ENCODE peak calls at places on chromosomes 16 and 17, in ten cellular contexts. Z, U, S, L, N, E, I, K, F and M are unnamed samples. For H3K36me3, the result is how much of the 10 kb centered on the place peaks cover.

GRCh38 chr16:51134269-51134812 is 16.7 kb downstream of the SALL1 start:
- DNase-seq in Z (no peak), U (peak), S (no peak), L (no peak), N (peak), E (no peak), I (no peak), K (no peak), F (peak), M (no peak)

GRCh38 chr16:81403601-81404391 is 40.8 kb upstream of the CMIP start:
- DNase-seq in Z (peak), U (peak), S (peak), L (peak), N (peak), E (peak), I (peak), K (peak), F (peak), M (peak)

GRCh38 chr16:66296591-66296990 is 69.9 kb upstream of the CDH5 start:
- DNase-seq in Z (no peak), U (no peak), S (no peak), L (no peak), N (no peak), E (no peak), I (peak), K (peak), F (no peak), M (peak)

GRCh38 chr17:60901806-60902205 is 224.2 kb downstream of the BCAS3 start:
- DNase-seq in Z (peak), U (no peak), S (no peak), L (no peak), N (no peak), E (no peak), I (no peak), K (no peak), F (no peak), M (no peak)

GRCh38 chr17:60862482-60862881 is 184.8 kb downstream of the BCAS3 start:
- DNase-seq in Z (no peak), U (no peak), S (no peak), L (no peak), N (no peak), E (no peak), I (no peak), K (no peak), F (no peak), M (no peak)

GRCh38 chr16:27127293-27127692 is 60.6 kb downstream of the C16orf82 start:
- DNase-seq in Z (no peak), U (no peak), S (no peak), L (no peak), N (no peak), E (no peak), I (no peak), K (no peak), F (no peak), M (no peak)

GRCh38 chr17:81189670-81190530 is 23.9 kb upstream of the AATK start:
- DNase-seq in Z (no peak), U (peak), S (no peak), L (no peak), N (peak), E (no peak), I (no peak), K (no peak), F (no peak), M (no peak)

GRCh38 chr16:83116274-83116892 is 489.6 kb downstream of the CDH13 start:
- DNase-seq in Z (no peak), U (no peak), S (no peak), L (no peak), N (peak), E (no peak), I (no peak), K (no peak), F (no peak), M (no peak)

GRCh38 chr17:47221154-47221553 is 12.0 kb downstream of the MYL4 start:
- DNase-seq in Z (no peak), U (no peak), S (no peak), L (no peak), N (no peak), E (no peak), I (no peak), K (no peak), F (no peak), M (no peak)

GRCh38 chr17:82100502-82101298 is 2.7 kb upstream of the FASN start:
- DNase-seq in Z (no peak), U (no peak), S (peak), L (no peak), N (no peak), E (no peak), I (no peak), K (no peak), F (no peak), M (no peak)

GRCh38 chr16:55824473-55824872 is 8.4 kb downstream of the CES1 start:
- DNase-seq in Z (no peak), U (no peak), S (no peak), L (no peak), N (no peak), E (no peak), I (no peak), K (no peak), F (no peak), M (no peak)

GRCh38 chr17:50539762-50540440 is 7.1 kb upstream of the SPATA20 start:
- DNase-seq in Z (no peak), U (no peak), S (peak), L (no peak), N (peak), E (no peak), I (peak), K (no peak), F (peak), M (no peak)

GRCh38 chr17:42991471-42991870 is 6.7 kb upstream of the RPL27 start:
- DNase-seq in Z (no peak), U (no peak), S (no peak), L (no peak), N (no peak), E (no peak), I (no peak), K (no peak), F (no peak), M (no peak)
- H3K36me3 ChIP-seq in Z (under half), U (half or more), S (under half), L (under half), N (under half), E (half or more), I (half or more), K (half or more), F (under half), M (half or more)

GRCh38 chr17:79548116-79548515 is 62.7 kb downstream of the RBFOX3 start:
- DNase-seq in Z (no peak), U (peak), S (no peak), L (no peak), N (no peak), E (no peak), I (no peak), K (peak), F (no peak), M (no peak)
- TF ChIP-seq POLR2AphosphoS5 in Z (no peak), U (no peak), S (no peak), L (no peak), N (no peak), E (no peak), I (no peak), K (no peak), F (no peak), M (no peak)

GRCh38 chr17:4679652-4680051 is 24.3 kb downstream of the PELP1 start:
- DNase-seq in Z (peak), U (no peak), S (no peak), L (peak), N (no peak), E (no peak), I (no peak), K (no peak), F (no peak), M (peak)
- H3K27ac ChIP-seq in Z (peak), U (peak), S (peak), L (peak), N (peak), E (no peak), I (no peak), K (no peak), F (no peak), M (no peak)

DNA sequence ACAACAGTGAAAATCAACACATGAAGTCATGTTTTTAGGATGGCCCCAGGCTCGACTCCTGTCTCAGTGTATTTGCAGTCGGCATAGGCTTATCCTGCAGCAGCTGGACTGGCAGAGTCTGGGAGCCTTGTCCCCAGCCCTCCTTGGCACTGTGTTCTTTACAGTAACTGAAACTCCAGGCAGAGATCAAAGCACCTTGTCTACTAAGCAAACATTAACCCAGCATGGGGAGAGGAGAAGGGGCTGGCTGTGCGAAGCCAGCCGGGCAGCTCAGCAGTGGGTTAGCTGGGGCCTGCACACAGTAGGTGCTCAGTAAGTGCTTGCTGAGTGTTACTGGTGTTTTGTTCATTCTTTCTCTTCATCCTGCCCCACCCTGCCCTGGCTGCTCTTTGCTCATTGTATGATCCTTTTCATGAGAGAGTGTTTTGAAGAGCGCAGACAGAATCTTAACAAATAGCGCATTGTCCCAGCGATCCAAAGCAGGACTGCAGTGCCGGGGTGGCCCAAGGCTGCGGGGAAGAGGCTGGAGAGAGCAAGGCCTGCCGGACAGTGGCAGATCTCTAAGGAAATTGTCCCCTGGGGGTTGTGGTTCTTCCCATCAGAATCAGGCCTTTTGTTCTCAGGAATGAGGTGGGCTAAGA is 23.5 kb upstream of the ITGB4 start:
- DNase-seq in Z (no peak), U (no peak), S (peak), L (no peak), N (no peak), E (no peak), I (peak), K (no peak), F (no peak), M (peak)
- H3K36me3 ChIP-seq in Z (under half), U (under half), S (under half), L (under half), N (under half), E (half or more), I (half or more), K (half or more), F (under half), M (under half)

DNA sequence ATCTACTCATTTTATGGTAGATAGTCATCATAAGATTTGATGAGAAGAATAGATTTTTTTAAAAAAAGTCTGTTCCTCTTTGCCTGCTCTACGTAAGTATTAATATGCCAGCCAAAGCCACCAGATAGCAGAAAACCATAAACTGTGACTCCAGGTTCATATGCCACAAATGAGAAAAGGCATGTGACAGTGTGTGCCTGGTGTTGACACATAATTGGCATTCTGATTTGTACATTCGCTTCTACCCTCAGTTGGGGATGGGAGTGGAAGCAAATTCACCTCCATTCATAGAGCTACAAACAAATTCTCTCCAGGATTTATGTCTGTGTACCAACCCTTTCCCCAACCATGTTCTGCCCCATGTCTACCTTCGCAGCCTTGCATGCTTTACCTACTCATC is 391.6 kb downstream of the PMP22 start:
- DNase-seq in Z (no peak), U (no peak), S (no peak), L (no peak), N (no peak), E (no peak), I (no peak), K (no peak), F (no peak), M (no peak)
- TF ChIP-seq POLR2AphosphoS5 in Z (no peak), U (no peak), S (no peak), L (no peak), N (no peak), E (no peak), I (no peak), K (no peak), F (no peak), M (no peak)